ENCODE peak calls at places on chromosomes 1 and 21, in eight cellular contexts. T, A, Q, W, E, L, R and M are unnamed samples.

GRCh38 chr1:3668148-3668547 is 15.8 kb downstream of the TP73 start:
- DNase-seq in T (no peak), A (no peak), Q (no peak), W (no peak), E (no peak), L (no peak), R (no peak), M (no peak)

GRCh38 chr21:38343691-38344090 is 86.9 kb downstream of the KCNJ15 start:
- DNase-seq in T (peak; percentile 26), A (peak; percentile 37), Q (no peak), W (no peak), E (no peak), L (no peak), R (no peak), M (no peak)

GRCh38 chr1:11784256-11784992 is 21.3 kb downstream of the MTHFR start:
- DNase-seq in T (no peak), A (no peak), Q (no peak), W (no peak), E (no peak), L (no peak), R (no peak), M (no peak)

GRCh38 chr1:45035631-45036301 is 23.7 kb downstream of the UROD start:
- DNase-seq in T (no peak), A (no peak), Q (no peak), W (no peak), E (no peak), L (no peak), R (no peak), M (no peak)

GRCh38 chr1:221840511-221841243 is 98.8 kb upstream of the DUSP10 start:
- DNase-seq in T (no peak), A (peak; percentile 45), Q (no peak), W (no peak), E (no peak), L (no peak), R (no peak), M (no peak)

GRCh38 chr1:54744696-54745095 is 19.6 kb downstream of the PARS2 start:
- DNase-seq in T (no peak), A (no peak), Q (no peak), W (no peak), E (no peak), L (no peak), R (no peak), M (no peak)

GRCh38 chr1:1371741-1372711 is 3.0 kb downstream of the AURKAIP1 start:
- DNase-seq in T (no peak), A (no peak), Q (peak; percentile 95), W (peak; percentile 32), E (no peak), L (peak; percentile 75), R (peak; percentile 58), M (peak; percentile 88)

GRCh38 chr1:113531321-113531720 is 141.0 kb downstream of the MAGI3 start:
- DNase-seq in T (no peak), A (no peak), Q (no peak), W (no peak), E (no peak), L (no peak), R (no peak), M (no peak)

GRCh38 chr1:224340711-224341384 is 10.9 kb upstream of the NVL start:
- DNase-seq in T (peak; percentile 7), A (no peak), Q (no peak), W (no peak), E (no peak), L (peak; percentile 9), R (no peak), M (peak; percentile 65)

GRCh38 chr1:77830946-77831345 is 51.5 kb downstream of the MIGA1 start:
- DNase-seq in T (no peak), A (no peak), Q (no peak), W (no peak), E (no peak), L (no peak), R (no peak), M (no peak)

GRCh38 chr1:46301406-46302090 is 1.9 kb downstream of the LRRC41 start:
- DNase-seq in T (peak; percentile 38), A (peak; percentile 50), Q (no peak), W (no peak), E (no peak), L (peak; percentile 4), R (peak; percentile 2), M (peak; percentile 81)

GRCh38 chr1:14738235-14738634 is 139.8 kb downstream of the KAZN start:
- DNase-seq in T (no peak), A (no peak), Q (no peak), W (no peak), E (no peak), L (no peak), R (no peak), M (no peak)

GRCh38 chr1:31414692-31415370 is 1.8 kb downstream of the SERINC2 start:
- DNase-seq in T (no peak), A (no peak), Q (no peak), W (no peak), E (no peak), L (no peak), R (no peak), M (no peak)

GRCh38 chr1:42756956-42757891 is 9.6 kb downstream of the P3H1 start:
- DNase-seq in T (peak; percentile 72), A (peak; percentile 76), Q (no peak), W (no peak), E (no peak), L (no peak), R (no peak), M (peak; percentile 52)

GRCh38 chr1:9275567-9276034 is 17.1 kb upstream of the SPSB1 start:
- DNase-seq in T (peak; percentile 92), A (no peak), Q (peak; percentile 76), W (peak; percentile 85), E (no peak), L (peak; percentile 53), R (no peak), M (no peak)

GRCh38 chr1:233341117-233341516 is 13.6 kb downstream of the MAP3K21 start:
- DNase-seq in T (no peak), A (no peak), Q (no peak), W (no peak), E (no peak), L (no peak), R (no peak), M (no peak)

GRCh38 chr21:24225432-24225831 is 1381.8 kb downstream of the MRPL39 start:
- DNase-seq in T (peak; percentile 45), A (peak; percentile 11), Q (no peak), W (no peak), E (peak; percentile 34), L (no peak), R (no peak), M (no peak)

GRCh38 chr1:59055908-59056719 is 240.8 kb upstream of the FGGY start:
- DNase-seq in T (no peak), A (no peak), Q (no peak), W (no peak), E (no peak), L (no peak), R (no peak), M (no peak)

GRCh38 chr1:160125761-160126160 is 10.2 kb downstream of the ATP1A2 start:
- DNase-seq in T (peak; percentile 17), A (no peak), Q (no peak), W (no peak), E (no peak), L (no peak), R (no peak), M (no peak)

GRCh38 chr1:164707868-164708331 is 148.9 kb downstream of the PBX1 start:
- DNase-seq in T (peak; percentile 75), A (peak; percentile 61), Q (no peak), W (no peak), E (no peak), L (no peak), R (no peak), M (no peak)

GRCh38 chr1:215007880-215008279 is 74.7 kb upstream of the KCNK2 start:
- DNase-seq in T (no peak), A (peak; percentile 49), Q (no peak), W (no peak), E (no peak), L (no peak), R (no peak), M (no peak)

GRCh38 chr1:234769284-234769998 is 159.5 kb upstream of the IRF2BP2 start:
- DNase-seq in T (no peak), A (no peak), Q (no peak), W (no peak), E (no peak), L (no peak), R (no peak), M (no peak)

GRCh38 chr1:151980287-151981177 is 13.1 kb downstream of the S100A10 start:
- DNase-seq in T (no peak), A (peak; percentile 62), Q (no peak), W (no peak), E (no peak), L (no peak), R (no peak), M (no peak)

GRCh38 chr1:1817262-1817661 is 39.0 kb upstream of the NADK start:
- DNase-seq in T (no peak), A (no peak), Q (no peak), W (no peak), E (no peak), L (no peak), R (no peak), M (no peak)

GRCh38 chr1:186404454-186405051 is 28.9 kb downstream of the ODR4 start:
- DNase-seq in T (peak; percentile 76), A (peak; percentile 92), Q (peak; percentile 5), W (peak; percentile 10), E (peak; percentile 26), L (no peak), R (no peak), M (no peak)

GRCh38 chr1:150575518-150576366 is 3.7 kb downstream of the MCL1 start:
- DNase-seq in T (no peak), A (peak; percentile 52), Q (no peak), W (no peak), E (no peak), L (no peak), R (no peak), M (no peak)

GRCh38 chr1:150165622-150166612 is 16.2 kb downstream of the PLEKHO1 start:
- DNase-seq in T (no peak), A (peak; percentile 71), Q (no peak), W (peak; percentile 36), E (no peak), L (peak; percentile 32), R (peak; percentile 36), M (peak; percentile 74)

GRCh38 chr1:238088891-238089290 is 198.2 kb upstream of the ZP4 start:
- DNase-seq in T (no peak), A (no peak), Q (no peak), W (no peak), E (no peak), L (no peak), R (no peak), M (no peak)

GRCh38 chr1:64663654-64664053 is 81.2 kb upstream of the RAVER2 start:
- DNase-seq in T (no peak), A (no peak), Q (no peak), W (no peak), E (no peak), L (no peak), R (no peak), M (peak; percentile 50)

GRCh38 chr1:203190949-203191348 is 4.4 kb upstream of the CHI3L1 start:
- DNase-seq in T (no peak), A (no peak), Q (no peak), W (no peak), E (no peak), L (no peak), R (no peak), M (no peak)

GRCh38 chr1:163796394-163796821 is 474.7 kb downstream of the NUF2 start:
- DNase-seq in T (peak; percentile 77), A (peak; percentile 3), Q (no peak), W (peak; percentile 36), E (peak; percentile 23), L (no peak), R (no peak), M (no peak)

GRCh38 chr1:221939598-221939997 is 197.7 kb upstream of the DUSP10 start:
- DNase-seq in T (no peak), A (no peak), Q (no peak), W (no peak), E (no peak), L (no peak), R (no peak), M (no peak)

GRCh38 chr1:81738902-81739301 is 61.8 kb upstream of the ADGRL2 start:
- DNase-seq in T (no peak), A (no peak), Q (no peak), W (no peak), E (no peak), L (no peak), R (no peak), M (no peak)

GRCh38 chr1:213244664-213245091 is 193.6 kb downstream of the RPS6KC1 start:
- DNase-seq in T (peak; percentile 53), A (peak; percentile 77), Q (peak; percentile 1), W (no peak), E (peak; percentile 20), L (peak; percentile 4), R (no peak), M (no peak)